ENCODE peak calls at places on chromosome 3, in ten cellular contexts. B is mesendoderm; Q is body of pancreas; N is lower lobe of right lung; U is breast epithelium; J is HCT116; S is uterus; A is CD8-positive, alpha-beta memory T cell; V is H1; H is hepatocyte. I is an unnamed sample.

GRCh38 chr3:39255503-39256325 is 24.1 kb downstream of the CX3CR1 start:
- DNase-seq in B (no peak), Q (peak; percentile 53), N (peak; percentile 67), U (no peak), J (no peak), S (no peak), A (no peak), V (no peak), H (no peak), I (no peak)

GRCh38 chr3:36166477-36166876 is 213.8 kb upstream of the STAC start:
- DNase-seq in B (peak; percentile 82), Q (no peak), N (no peak), U (no peak), J (peak; percentile 15), S (no peak), A (no peak), V (peak; percentile 21), H (peak; percentile 17), I (no peak)

GRCh38 chr3:167736264-167736787 is 805 bp downstream of the SERPINI1 start:
- DNase-seq in B (no peak), Q (no peak), N (no peak), U (no peak), J (no peak), S (no peak), A (no peak), V (no peak), H (no peak), I (no peak)

GRCh38 chr3:129081503-129081902 is 20.9 kb downstream of the GP9 start:
- DNase-seq in B (no peak), Q (no peak), N (no peak), U (no peak), J (no peak), S (no peak), A (no peak), V (no peak), H (no peak), I (no peak)

GRCh38 chr3:184229424-184230080 is at the start of gene VWA5B2:
- DNase-seq in B (peak; percentile 74), Q (peak; percentile 77), N (peak; percentile 66), U (no peak), J (peak; percentile 46), S (peak; percentile 60), A (peak; percentile 75), V (no peak), H (peak; percentile 89), I (peak; percentile 77)

GRCh38 chr3:131914090-131914691 is 120.6 kb downstream of the CPNE4 start:
- DNase-seq in B (no peak), Q (no peak), N (no peak), U (no peak), J (no peak), S (no peak), A (no peak), V (no peak), H (no peak), I (no peak)

GRCh38 chr3:66001626-66002025 is 37.1 kb downstream of the MAGI1 start:
- DNase-seq in B (no peak), Q (no peak), N (no peak), U (no peak), J (no peak), S (no peak), A (no peak), V (no peak), H (no peak), I (no peak)

GRCh38 chr3:11089931-11090330 is 64.4 kb upstream of the HRH1 start:
- DNase-seq in B (no peak), Q (no peak), N (no peak), U (no peak), J (no peak), S (no peak), A (no peak), V (no peak), H (no peak), I (no peak)

DNA sequence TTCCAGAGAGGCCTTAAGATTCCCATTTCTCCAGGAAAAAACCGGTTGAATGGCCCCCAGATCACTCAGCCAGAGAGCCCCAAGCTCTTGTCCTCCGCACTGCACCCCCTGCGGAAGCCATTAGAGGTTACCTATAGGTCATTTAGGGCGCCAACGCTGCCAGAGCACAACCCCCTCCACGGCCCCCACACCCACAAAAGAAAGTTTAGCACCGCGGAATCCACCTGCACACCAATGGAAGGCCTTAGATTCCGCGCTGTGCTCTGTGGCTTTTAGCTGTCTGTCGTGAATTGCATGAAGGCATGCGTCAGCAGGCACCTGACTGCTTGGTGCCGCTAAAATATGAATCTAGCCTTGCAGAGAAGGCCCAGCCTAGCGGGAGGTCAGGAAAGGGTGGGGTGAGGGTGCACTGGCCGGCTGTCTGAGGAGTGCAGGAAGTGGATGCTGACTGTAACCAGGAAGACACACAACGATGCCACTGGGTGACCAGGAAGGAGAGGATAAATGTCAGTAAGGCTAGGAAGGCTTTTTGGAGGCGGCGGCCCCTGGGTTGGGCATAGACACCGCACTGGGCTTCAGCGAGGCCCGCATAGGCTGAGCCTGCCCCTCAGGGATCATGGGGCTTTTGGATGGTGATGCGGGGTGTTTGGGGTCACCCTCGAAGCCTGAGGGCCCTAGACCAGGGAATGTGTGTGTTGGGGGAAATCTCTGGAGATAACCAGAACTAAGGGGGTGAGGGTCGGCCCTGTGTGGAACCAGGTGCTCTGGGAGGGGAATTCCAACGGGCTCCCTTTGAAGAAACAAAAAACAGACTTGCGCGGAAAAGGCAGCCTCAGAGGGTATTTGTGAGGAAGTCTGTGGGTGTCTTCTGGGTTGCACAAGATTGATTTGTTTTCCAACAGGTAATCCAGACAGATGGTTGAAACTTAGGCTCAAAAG is 964 bp upstream of the NUP210 start:
- DNase-seq in B (no peak), Q (peak; percentile 52), N (peak; percentile 74), U (no peak), J (no peak), S (no peak), A (peak; percentile 75), V (no peak), H (no peak), I (peak; percentile 24)
- H3K36me3 ChIP-seq in B (no peaks in the 10 kb centered on the region), Q (no peaks in the 10 kb centered on the region), N (no peaks in the 10 kb centered on the region), U (no peaks in the 10 kb centered on the region), J (peaks cover 9% of the 10 kb centered on the region), S (no peaks in the 10 kb centered on the region), A (no peaks in the 10 kb centered on the region), V (no peaks in the 10 kb centered on the region), H (no peaks in the 10 kb centered on the region), I (no peaks in the 10 kb centered on the region)

DNA sequence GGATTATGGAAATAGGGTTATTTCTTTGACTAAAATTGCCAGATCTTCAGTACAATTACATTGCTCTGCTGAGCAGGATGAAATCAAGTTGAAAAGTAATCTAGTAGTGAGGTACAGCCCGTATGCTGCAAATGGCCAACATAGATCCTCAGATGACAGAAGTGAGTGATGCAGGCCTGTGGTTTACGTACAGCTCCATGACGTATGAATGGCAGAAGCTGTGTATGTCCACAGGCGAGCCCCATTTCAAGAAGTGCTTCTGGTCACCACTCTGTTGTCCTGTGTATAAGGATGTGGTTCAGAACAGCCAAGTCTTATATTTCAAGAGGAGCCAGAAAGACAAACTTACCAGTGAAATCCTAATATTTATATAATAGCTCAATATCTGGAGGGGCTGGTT is 9.2 kb downstream of the CD86 start:
- DNase-seq in B (no peak), Q (peak; percentile 36), N (no peak), U (no peak), J (no peak), S (no peak), A (no peak), V (no peak), H (no peak), I (no peak)
- H3K4me3 ChIP-seq in B (no peak overlapping the region), Q (no peak overlapping the region), N (no peak overlapping the region), U (no peak overlapping the region), J (no peak overlapping the region), S (no peak overlapping the region), A (no peak overlapping the region), V (no peak overlapping the region), H (no peak overlapping the region), I (no peak overlapping the region)

GRCh38 chr3:9448071-9448470 is 50.7 kb downstream of the SETD5 start:
- DNase-seq in B (no peak), Q (no peak), N (no peak), U (no peak), J (no peak), S (no peak), A (no peak), V (no peak), H (no peak), I (no peak)

GRCh38 chr3:9452417-9452816 is 55.0 kb downstream of the SETD5 start:
- DNase-seq in B (no peak), Q (no peak), N (no peak), U (no peak), J (no peak), S (no peak), A (no peak), V (no peak), H (no peak), I (no peak)

GRCh38 chr3:9448643-9449042 is 51.2 kb downstream of the SETD5 start:
- DNase-seq in B (no peak), Q (no peak), N (no peak), U (no peak), J (no peak), S (no peak), A (no peak), V (no peak), H (no peak), I (no peak)
- H3K36me3 ChIP-seq in B (peaks cover 19% of the 10 kb centered on the region), Q (peaks cover 43% of the 10 kb centered on the region), N (peaks cover 100% of the 10 kb centered on the region), U (peaks cover 18% of the 10 kb centered on the region), J (peaks cover 70% of the 10 kb centered on the region), S (no peaks in the 10 kb centered on the region), A (peaks cover 60% of the 10 kb centered on the region), V (peaks cover 86% of the 10 kb centered on the region), H (peaks cover 14% of the 10 kb centered on the region), I (no peaks in the 10 kb centered on the region)

GRCh38 chr3:64224826-64225606 is at the start of gene PRICKLE2:
- DNase-seq in B (peak; percentile 86), Q (peak; percentile 72), N (peak; percentile 46), U (peak; percentile 64), J (no peak), S (peak; percentile 73), A (no peak), V (peak; percentile 43), H (peak; percentile 56), I (peak; percentile 85)

GRCh38 chr3:64223809-64224570 is 1.3 kb downstream of the PRICKLE2 start:
- DNase-seq in B (no peak), Q (peak; percentile 14), N (no peak), U (no peak), J (no peak), S (no peak), A (no peak), V (no peak), H (no peak), I (peak; percentile 34)

GRCh38 chr3:64222501-64222900 is 2.8 kb downstream of the PRICKLE2 start:
- DNase-seq in B (no peak), Q (no peak), N (no peak), U (no peak), J (no peak), S (no peak), A (no peak), V (no peak), H (no peak), I (no peak)

GRCh38 chr3:64229903-64230302 is 4.6 kb upstream of the PRICKLE2 start:
- DNase-seq in B (peak; percentile 36), Q (no peak), N (no peak), U (no peak), J (no peak), S (no peak), A (no peak), V (no peak), H (no peak), I (no peak)

DNA sequence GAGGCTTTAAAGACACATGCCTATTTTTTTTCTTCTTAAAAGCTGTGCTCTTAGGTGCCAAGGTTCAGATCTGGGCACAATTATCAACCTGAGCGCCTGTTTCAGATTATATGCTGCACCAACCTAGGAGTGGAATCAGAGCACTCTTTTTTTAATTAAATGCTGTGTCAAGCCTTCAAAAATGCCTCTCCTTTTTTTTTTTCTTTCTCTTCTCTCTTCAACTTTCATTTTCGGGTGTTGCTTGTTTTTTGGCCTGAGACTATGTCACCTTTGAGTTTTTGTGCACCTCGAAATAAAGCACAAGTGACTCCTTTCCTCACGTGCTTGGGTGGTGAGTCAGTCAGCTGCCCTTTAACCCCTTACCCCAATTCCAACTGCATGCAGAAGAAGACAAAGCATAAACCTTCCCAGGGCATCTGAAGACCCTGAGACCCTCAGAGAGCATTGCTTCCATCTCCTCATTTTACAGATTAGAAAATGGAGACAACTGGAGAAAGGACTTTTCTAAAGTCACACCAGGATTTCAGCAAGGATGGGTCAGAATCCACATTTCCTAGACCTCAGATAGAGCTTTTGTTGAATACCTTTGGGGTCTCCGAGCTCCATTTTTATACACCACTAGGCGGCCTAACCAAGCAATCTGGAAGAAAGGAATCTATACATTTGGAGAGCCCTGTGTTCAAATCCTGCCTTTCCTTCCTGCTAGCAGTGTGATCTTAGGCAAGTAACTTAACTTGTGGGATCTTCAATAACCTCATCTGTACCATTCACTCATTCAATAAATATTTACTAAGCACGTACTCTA is 631 bp upstream of the PRICKLE2 start:
- DNase-seq in B (peak; percentile 51), Q (no peak), N (no peak), U (no peak), J (no peak), S (no peak), A (no peak), V (no peak), H (no peak), I (no peak)
- H3K4me3 ChIP-seq in B (no peak overlapping the region), Q (no peak overlapping the region), N (peak overlapping the region; percentile 13), U (peak overlapping the region; percentile 43), J (no peak overlapping the region), S (peak overlapping the region; percentile 29), A (no peak overlapping the region), V (peak overlapping the region; percentile 23), H (no peak overlapping the region), I (peak overlapping the region; percentile 20)

I was measured in testis.